ENCODE peak calls at places on chromosomes 11 and 22, in six cellular contexts. One of them, this sample, is unnamed.
A peak's percentile ranks its signal among the peaks of the same experiment; 100 is the strongest.

GRCh38 chr11:82547163-82547560 is 186.5 kb downstream of the FAM181B start:
- DNase-seq in CD4-positive, CD25-positive, alpha-beta regulatory T cell: no peak
- DNase-seq in CD8-positive, alpha-beta memory T cell: no peak
- DNase-seq in keratinocyte: no peak
- DNase-seq in fibroblast of lung: no peak
- DNase-seq in CD8-positive, alpha-beta T cell: no peak
- DNase-seq in this sample: no peak

GRCh38 chr11:92455221-92455790 is 230.7 kb downstream of the FAT3 start:
- DNase-seq in CD8-positive, alpha-beta T cell: no peak
- DNase-seq in fibroblast of lung: no peak
- DNase-seq in CD8-positive, alpha-beta memory T cell: no peak
- DNase-seq in CD4-positive, CD25-positive, alpha-beta regulatory T cell: no peak
- DNase-seq in keratinocyte: no peak
- DNase-seq in this sample: no peak

GRCh38 chr22:46175631-46176030 is 25.3 kb downstream of the PPARA start:
- DNase-seq in CD8-positive, alpha-beta memory T cell: no peak
- DNase-seq in fibroblast of lung: peak; percentile 32
- DNase-seq in CD8-positive, alpha-beta T cell: no peak
- DNase-seq in keratinocyte: no peak
- DNase-seq in CD4-positive, CD25-positive, alpha-beta regulatory T cell: no peak
- DNase-seq in this sample: no peak

GRCh38 chr11:119148855-119149370 is at the start of gene ABCG4:
- DNase-seq in fibroblast of lung: no peak
- DNase-seq in CD4-positive, CD25-positive, alpha-beta regulatory T cell: no peak
- DNase-seq in CD8-positive, alpha-beta memory T cell: peak; percentile 15
- DNase-seq in CD8-positive, alpha-beta T cell: no peak
- DNase-seq in keratinocyte: no peak
- DNase-seq in this sample: no peak

GRCh38 chr11:128630367-128631230 is 43.2 kb upstream of the ETS1 start:
- DNase-seq in keratinocyte: peak; percentile 13
- DNase-seq in CD4-positive, CD25-positive, alpha-beta regulatory T cell: peak; percentile 78
- DNase-seq in fibroblast of lung: peak; percentile 66
- DNase-seq in CD8-positive, alpha-beta memory T cell: peak; percentile 84
- DNase-seq in CD8-positive, alpha-beta T cell: peak; percentile 88
- DNase-seq in this sample: peak; percentile 44

GRCh38 chr22:28441720-28442263 is 237.8 kb downstream of the TTC28 start:
- DNase-seq in CD8-positive, alpha-beta memory T cell: no peak
- DNase-seq in CD8-positive, alpha-beta T cell: no peak
- DNase-seq in CD4-positive, CD25-positive, alpha-beta regulatory T cell: no peak
- DNase-seq in fibroblast of lung: peak; percentile 39
- DNase-seq in keratinocyte: no peak
- DNase-seq in this sample: no peak

GRCh38 chr11:33411751-33412150 is 154.6 kb downstream of the HIPK3 start:
- DNase-seq in CD8-positive, alpha-beta memory T cell: no peak
- DNase-seq in CD8-positive, alpha-beta T cell: no peak
- DNase-seq in CD4-positive, CD25-positive, alpha-beta regulatory T cell: no peak
- DNase-seq in fibroblast of lung: no peak
- DNase-seq in keratinocyte: no peak
- DNase-seq in this sample: no peak

GRCh38 chr22:47678667-47679287 is 916.3 kb downstream of the TBC1D22A start:
- DNase-seq in CD8-positive, alpha-beta memory T cell: no peak
- DNase-seq in CD4-positive, CD25-positive, alpha-beta regulatory T cell: no peak
- DNase-seq in fibroblast of lung: no peak
- DNase-seq in CD8-positive, alpha-beta T cell: no peak
- DNase-seq in keratinocyte: no peak
- DNase-seq in this sample: no peak

GRCh38 chr11:115717215-115717584 is 213.0 kb upstream of the CADM1 start:
- DNase-seq in CD8-positive, alpha-beta T cell: no peak
- DNase-seq in keratinocyte: no peak
- DNase-seq in CD8-positive, alpha-beta memory T cell: no peak
- DNase-seq in fibroblast of lung: peak; percentile 30
- DNase-seq in CD4-positive, CD25-positive, alpha-beta regulatory T cell: no peak
- DNase-seq in this sample: no peak

GRCh38 chr11:57571631-57572030 is 4.2 kb upstream of the UBE2L6 start:
- DNase-seq in CD8-positive, alpha-beta T cell: no peak
- DNase-seq in fibroblast of lung: no peak
- DNase-seq in CD8-positive, alpha-beta memory T cell: no peak
- DNase-seq in CD4-positive, CD25-positive, alpha-beta regulatory T cell: no peak
- DNase-seq in keratinocyte: no peak
- DNase-seq in this sample: no peak

GRCh38 chr22:49321477-49322055 is 506.1 kb downstream of the BRD1 start:
- DNase-seq in keratinocyte: no peak
- DNase-seq in CD8-positive, alpha-beta T cell: no peak
- DNase-seq in CD8-positive, alpha-beta memory T cell: no peak
- DNase-seq in CD4-positive, CD25-positive, alpha-beta regulatory T cell: no peak
- DNase-seq in fibroblast of lung: no peak
- DNase-seq in this sample: no peak

GRCh38 chr11:10568486-10568941 is at the start of gene LYVE1:
- DNase-seq in CD8-positive, alpha-beta T cell: no peak
- DNase-seq in CD4-positive, CD25-positive, alpha-beta regulatory T cell: no peak
- DNase-seq in keratinocyte: no peak
- DNase-seq in CD8-positive, alpha-beta memory T cell: no peak
- DNase-seq in fibroblast of lung: no peak
- DNase-seq in this sample: no peak

GRCh38 chr11:35555238-35555887 is 29.9 kb upstream of the PAMR1 start:
- DNase-seq in CD8-positive, alpha-beta T cell: no peak
- DNase-seq in fibroblast of lung: peak; percentile 35
- DNase-seq in CD4-positive, CD25-positive, alpha-beta regulatory T cell: no peak
- DNase-seq in CD8-positive, alpha-beta memory T cell: no peak
- DNase-seq in keratinocyte: no peak
- DNase-seq in this sample: no peak

GRCh38 chr11:43515090-43515489 is 156.4 kb downstream of the TTC17 start:
- DNase-seq in CD8-positive, alpha-beta memory T cell: no peak
- DNase-seq in CD8-positive, alpha-beta T cell: no peak
- DNase-seq in CD4-positive, CD25-positive, alpha-beta regulatory T cell: no peak
- DNase-seq in fibroblast of lung: no peak
- DNase-seq in keratinocyte: no peak
- DNase-seq in this sample: no peak

GRCh38 chr11:71934213-71934612 is 5.4 kb downstream of the RNF121 start:
- DNase-seq in fibroblast of lung: no peak
- DNase-seq in CD4-positive, CD25-positive, alpha-beta regulatory T cell: no peak
- DNase-seq in keratinocyte: no peak
- DNase-seq in CD8-positive, alpha-beta memory T cell: no peak
- DNase-seq in CD8-positive, alpha-beta T cell: no peak
- DNase-seq in this sample: no peak

GRCh38 chr22:22099833-22100812 is 117.5 kb upstream of the TOP3B start:
- DNase-seq in keratinocyte: no peak
- DNase-seq in fibroblast of lung: no peak
- DNase-seq in CD8-positive, alpha-beta memory T cell: no peak
- DNase-seq in CD4-positive, CD25-positive, alpha-beta regulatory T cell: no peak
- DNase-seq in CD8-positive, alpha-beta T cell: no peak
- DNase-seq in this sample: no peak

GRCh38 chr11:112280268-112281126 is 19.8 kb upstream of the PLET1 start:
- DNase-seq in fibroblast of lung: peak; percentile 75
- DNase-seq in CD8-positive, alpha-beta memory T cell: peak; percentile 75
- DNase-seq in keratinocyte: peak; percentile 66
- DNase-seq in CD8-positive, alpha-beta T cell: peak; percentile 51
- DNase-seq in CD4-positive, CD25-positive, alpha-beta regulatory T cell: peak; percentile 61
- DNase-seq in this sample: no peak

GRCh38 chr11:70402685-70403084 is 4.4 kb downstream of the CTTN start:
- DNase-seq in CD8-positive, alpha-beta T cell: no peak
- DNase-seq in CD8-positive, alpha-beta memory T cell: no peak
- DNase-seq in keratinocyte: no peak
- DNase-seq in fibroblast of lung: no peak
- DNase-seq in CD4-positive, CD25-positive, alpha-beta regulatory T cell: no peak
- DNase-seq in this sample: no peak

GRCh38 chr11:72965672-72966071 is 151.5 kb downstream of the ATG16L2 start:
- DNase-seq in fibroblast of lung: no peak
- DNase-seq in keratinocyte: no peak
- DNase-seq in CD4-positive, CD25-positive, alpha-beta regulatory T cell: no peak
- DNase-seq in CD8-positive, alpha-beta T cell: no peak
- DNase-seq in CD8-positive, alpha-beta memory T cell: no peak
- DNase-seq in this sample: no peak

GRCh38 chr22:36398602-36399472 is 11.1 kb upstream of the MYH9 start:
- DNase-seq in CD8-positive, alpha-beta memory T cell: no peak
- DNase-seq in fibroblast of lung: peak; percentile 94
- DNase-seq in keratinocyte: no peak
- DNase-seq in CD4-positive, CD25-positive, alpha-beta regulatory T cell: no peak
- DNase-seq in CD8-positive, alpha-beta T cell: no peak
- DNase-seq in this sample: no peak

GRCh38 chr11:12845739-12846358 is 163.3 kb upstream of the RASSF10 start:
- DNase-seq in fibroblast of lung: peak; percentile 56
- DNase-seq in CD8-positive, alpha-beta T cell: no peak
- DNase-seq in CD4-positive, CD25-positive, alpha-beta regulatory T cell: no peak
- DNase-seq in CD8-positive, alpha-beta memory T cell: no peak
- DNase-seq in keratinocyte: no peak
- DNase-seq in this sample: no peak

GRCh38 chr11:985435-985834 is 51.1 kb downstream of the MUC6 start:
- DNase-seq in keratinocyte: no peak
- DNase-seq in fibroblast of lung: no peak
- DNase-seq in CD8-positive, alpha-beta T cell: no peak
- DNase-seq in CD8-positive, alpha-beta memory T cell: no peak
- DNase-seq in CD4-positive, CD25-positive, alpha-beta regulatory T cell: no peak
- DNase-seq in this sample: no peak
- H3K36me3 ChIP-seq in keratinocyte: peaks cover 31% of the 10 kb centered on the region
- H3K36me3 ChIP-seq in fibroblast of lung: peaks cover 18% of the 10 kb centered on the region
- H3K36me3 ChIP-seq in CD8-positive, alpha-beta T cell: peaks cover 54% of the 10 kb centered on the region
- H3K36me3 ChIP-seq in CD8-positive, alpha-beta memory T cell: peaks cover 47% of the 10 kb centered on the region
- H3K36me3 ChIP-seq in CD4-positive, CD25-positive, alpha-beta regulatory T cell: peaks cover 73% of the 10 kb centered on the region
- H3K36me3 ChIP-seq in this sample: peaks cover 29% of the 10 kb centered on the region

GRCh38 chr22:17795661-17796548 is 21.6 kb upstream of the BID start:
- DNase-seq in keratinocyte: no peak
- DNase-seq in CD8-positive, alpha-beta memory T cell: no peak
- DNase-seq in CD4-positive, CD25-positive, alpha-beta regulatory T cell: no peak
- DNase-seq in CD8-positive, alpha-beta T cell: no peak
- DNase-seq in fibroblast of lung: no peak
- DNase-seq in this sample: no peak
- H3K4me1 ChIP-seq in keratinocyte: no peaks in the 10 kb centered on the region
- H3K4me1 ChIP-seq in CD8-positive, alpha-beta memory T cell: no peaks in the 10 kb centered on the region
- H3K4me1 ChIP-seq in CD4-positive, CD25-positive, alpha-beta regulatory T cell: no peaks in the 10 kb centered on the region
- H3K4me1 ChIP-seq in CD8-positive, alpha-beta T cell: no peaks in the 10 kb centered on the region
- H3K4me1 ChIP-seq in fibroblast of lung: no peaks in the 10 kb centered on the region
- H3K4me1 ChIP-seq in this sample: no peaks in the 10 kb centered on the region

GRCh38 chr22:40404251-40405177 is 34.1 kb downstream of the SGSM3 start:
- DNase-seq in CD4-positive, CD25-positive, alpha-beta regulatory T cell: no peak
- DNase-seq in CD8-positive, alpha-beta T cell: no peak
- DNase-seq in keratinocyte: no peak
- DNase-seq in CD8-positive, alpha-beta memory T cell: no peak
- DNase-seq in fibroblast of lung: no peak
- DNase-seq in this sample: no peak

GRCh38 chr22:40405178-40406062 is 35.0 kb downstream of the SGSM3 start:
- DNase-seq in CD8-positive, alpha-beta memory T cell: no peak
- DNase-seq in CD8-positive, alpha-beta T cell: no peak
- DNase-seq in keratinocyte: no peak
- DNase-seq in CD4-positive, CD25-positive, alpha-beta regulatory T cell: no peak
- DNase-seq in fibroblast of lung: no peak
- DNase-seq in this sample: no peak

GRCh38 chr22:40407021-40407761 is 36.8 kb downstream of the SGSM3 start:
- DNase-seq in CD4-positive, CD25-positive, alpha-beta regulatory T cell: no peak
- DNase-seq in keratinocyte: no peak
- DNase-seq in fibroblast of lung: no peak
- DNase-seq in CD8-positive, alpha-beta T cell: no peak
- DNase-seq in CD8-positive, alpha-beta memory T cell: no peak
- DNase-seq in this sample: no peak

GRCh38 chr22:40407831-40408717 is 37.7 kb downstream of the SGSM3 start:
- DNase-seq in CD4-positive, CD25-positive, alpha-beta regulatory T cell: no peak
- DNase-seq in CD8-positive, alpha-beta memory T cell: no peak
- DNase-seq in CD8-positive, alpha-beta T cell: no peak
- DNase-seq in fibroblast of lung: no peak
- DNase-seq in keratinocyte: no peak
- DNase-seq in this sample: no peak

GRCh38 chr22:40406063-40406890 is 35.9 kb downstream of the SGSM3 start:
- DNase-seq in fibroblast of lung: no peak
- DNase-seq in CD8-positive, alpha-beta T cell: no peak
- DNase-seq in CD8-positive, alpha-beta memory T cell: no peak
- DNase-seq in keratinocyte: no peak
- DNase-seq in CD4-positive, CD25-positive, alpha-beta regulatory T cell: no peak
- DNase-seq in this sample: no peak
- H3K36me3 ChIP-seq in fibroblast of lung: peaks cover 42% of the 10 kb centered on the region
- H3K36me3 ChIP-seq in CD8-positive, alpha-beta T cell: peaks cover 39% of the 10 kb centered on the region
- H3K36me3 ChIP-seq in CD8-positive, alpha-beta memory T cell: peaks cover 36% of the 10 kb centered on the region
- H3K36me3 ChIP-seq in keratinocyte: peaks cover 35% of the 10 kb centered on the region
- H3K36me3 ChIP-seq in CD4-positive, CD25-positive, alpha-beta regulatory T cell: peaks cover 67% of the 10 kb centered on the region
- H3K36me3 ChIP-seq in this sample: peaks cover 65% of the 10 kb centered on the region

GRCh38 chr22:42769574-42770447 is 49.1 kb upstream of the A4GALT start:
- DNase-seq in CD8-positive, alpha-beta memory T cell: no peak
- DNase-seq in fibroblast of lung: peak; percentile 90
- DNase-seq in CD8-positive, alpha-beta T cell: no peak
- DNase-seq in CD4-positive, CD25-positive, alpha-beta regulatory T cell: no peak
- DNase-seq in keratinocyte: no peak
- DNase-seq in this sample: no peak

GRCh38 chr22:42768385-42769035 is 47.8 kb upstream of the A4GALT start:
- DNase-seq in CD8-positive, alpha-beta T cell: no peak
- DNase-seq in CD4-positive, CD25-positive, alpha-beta regulatory T cell: no peak
- DNase-seq in fibroblast of lung: no peak
- DNase-seq in CD8-positive, alpha-beta memory T cell: no peak
- DNase-seq in keratinocyte: no peak
- DNase-seq in this sample: no peak

GRCh38 chr22:42770941-42771647 is 50.4 kb upstream of the A4GALT start:
- DNase-seq in CD8-positive, alpha-beta memory T cell: no peak
- DNase-seq in fibroblast of lung: no peak
- DNase-seq in CD4-positive, CD25-positive, alpha-beta regulatory T cell: no peak
- DNase-seq in CD8-positive, alpha-beta T cell: no peak
- DNase-seq in keratinocyte: no peak
- DNase-seq in this sample: no peak

GRCh38 chr22:42770448-42770726 is 49.7 kb upstream of the A4GALT start:
- DNase-seq in CD8-positive, alpha-beta T cell: no peak
- DNase-seq in fibroblast of lung: no peak
- DNase-seq in keratinocyte: no peak
- DNase-seq in CD8-positive, alpha-beta memory T cell: no peak
- DNase-seq in CD4-positive, CD25-positive, alpha-beta regulatory T cell: no peak
- DNase-seq in this sample: no peak

DNA sequence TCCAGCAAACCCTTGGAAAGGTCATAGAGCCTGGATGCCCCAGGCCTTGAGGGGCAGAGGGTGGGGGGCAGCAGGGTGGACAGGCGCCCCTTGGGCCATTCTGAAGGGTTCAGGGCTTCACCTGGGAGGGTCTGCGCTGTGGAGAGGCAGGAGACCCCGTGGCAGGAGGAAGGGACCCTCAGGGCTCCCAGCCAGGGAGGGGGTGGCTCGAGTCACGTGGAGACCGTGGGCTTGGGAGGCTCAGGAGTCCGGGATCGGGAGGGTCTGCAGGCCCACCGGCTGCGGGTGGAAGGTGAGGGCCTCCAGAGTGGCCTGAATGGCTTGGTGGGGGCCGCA is 48.5 kb upstream of the A4GALT start:
- DNase-seq in fibroblast of lung: no peak
- DNase-seq in CD4-positive, CD25-positive, alpha-beta regulatory T cell: no peak
- DNase-seq in CD8-positive, alpha-beta T cell: no peak
- DNase-seq in keratinocyte: no peak
- DNase-seq in CD8-positive, alpha-beta memory T cell: no peak
- DNase-seq in this sample: no peak
- H3K4me1 ChIP-seq in fibroblast of lung: peaks cover 12% of the 10 kb centered on the region
- H3K4me1 ChIP-seq in CD4-positive, CD25-positive, alpha-beta regulatory T cell: no peaks in the 10 kb centered on the region
- H3K4me1 ChIP-seq in CD8-positive, alpha-beta T cell: no peaks in the 10 kb centered on the region
- H3K4me1 ChIP-seq in keratinocyte: peaks cover 7% of the 10 kb centered on the region
- H3K4me1 ChIP-seq in CD8-positive, alpha-beta memory T cell: no peaks in the 10 kb centered on the region
- H3K4me1 ChIP-seq in this sample: peaks cover 14% of the 10 kb centered on the region